ENCODE peak calls at places on chromosomes 6 and 20, in five cellular contexts. A is islet precursor cell; V is EL; U is stimulated activated CD4-positive, alpha-beta T cell treated with anti-CD3 and anti-CD28 coated beads, Interleukin-1b, Interleukin-23, amount 100 ng/mL, for 24 hours; I is coronary artery. J is an unnamed sample.

GRCh38 chr20:47356220-47356525 is 326 bp downstream of the ZMYND8 start:
- DNase-seq in A (no peak), V (no peak), U (no peak), I (no peak), J (no peak)

GRCh38 chr6:162123797-162124196 is 603.8 kb downstream of the PRKN start:
- DNase-seq in A (no peak), V (no peak), U (no peak), I (no peak), J (peak)

GRCh38 chr20:37378785-37379598 is 33.1 kb downstream of the SRC start:
- DNase-seq in A (peak), V (peak), U (no peak), I (peak), J (no peak)

GRCh38 chr6:43809417-43810305 is 39.6 kb downstream of the VEGFA start:
- DNase-seq in A (peak), V (peak), U (no peak), I (no peak), J (no peak)

GRCh38 chr20:57834306-57834863 is 124.6 kb upstream of the PMEPA1 start:
- DNase-seq in A (no peak), V (no peak), U (no peak), I (no peak), J (no peak)

GRCh38 chr6:13507306-13507855 is 20.0 kb upstream of the GFOD1 start:
- DNase-seq in A (no peak), V (no peak), U (no peak), I (no peak), J (no peak)

GRCh38 chr6:77341058-77341986 is 122.0 kb downstream of the HTR1B start:
- DNase-seq in A (no peak), V (peak), U (no peak), I (no peak), J (no peak)

GRCh38 chr6:20826378-20826777 is 292.1 kb downstream of the CDKAL1 start:
- DNase-seq in A (no peak), V (peak), U (no peak), I (no peak), J (no peak)